ENCODE peak calls at places on chromosomes 4 and X, in five cellular contexts. H is astrocyte of the spinal cord, C is A673, X is right lobe of liver, O is AG04449. J is an unnamed sample.

GRCh38 chr4:111020961-111021360 is 398.1 kb upstream of the PITX2 start:
- DNase-seq in X (no peak), O (no peak), C (no peak), H (no peak), J (no peak)

GRCh38 chrX:82081027-82081426 is 879.1 kb downstream of the SH3BGRL start:
- DNase-seq in C (no peak), X (no peak), O (no peak), H (no peak), J (no peak)

GRCh38 chr4:94895081-94895480 is 137.3 kb downstream of the BMPR1B start:
- DNase-seq in X (no peak), H (no peak), O (no peak), C (no peak), J (no peak)

GRCh38 chr4:128162434-128162833 is 101.3 kb downstream of the LARP1B start:
- DNase-seq in O (no peak), C (no peak), H (peak), X (no peak), J (no peak)

GRCh38 chr4:141009931-141010330 is 123.3 kb downstream of the RNF150 start:
- DNase-seq in H (no peak), X (no peak), O (no peak), C (no peak), J (no peak)

GRCh38 chrX:103792916-103793540 is 16.4 kb downstream of the PLP1 start:
- DNase-seq in X (no peak), H (peak), O (peak), C (no peak), J (peak)

GRCh38 chrX:20252392-20253231 is 14.1 kb downstream of the RPS6KA3 start:
- DNase-seq in X (peak), H (peak), O (no peak), C (peak), J (no peak)

GRCh38 chrX:13001961-13002671 is 27.2 kb downstream of the TMSB4X start:
- DNase-seq in X (no peak), O (no peak), H (no peak), C (peak), J (no peak)

GRCh38 chr4:7637971-7638370 is 203.2 kb upstream of the PSAPL1 start:
- DNase-seq in O (no peak), C (no peak), X (no peak), H (no peak), J (no peak)

GRCh38 chr4:165343353-165344191 is 16.1 kb downstream of the MSMO1 start:
- DNase-seq in C (no peak), O (no peak), H (peak), X (no peak), J (no peak)

GRCh38 chr4:21811576-21811975 is 137.0 kb downstream of the KCNIP4 start:
- DNase-seq in C (no peak), H (no peak), O (no peak), X (no peak), J (no peak)

GRCh38 chrX:68994135-68994882 is 165.5 kb downstream of the EFNB1 start:
- DNase-seq in H (no peak), X (no peak), C (no peak), O (no peak), J (no peak)

GRCh38 chr4:28686618-28687017 is 1826.0 kb downstream of the STIM2 start:
- DNase-seq in C (peak), O (no peak), X (peak), H (peak), J (no peak)

GRCh38 chrX:77342028-77342427 is 105.2 kb upstream of the FGF16 start:
- DNase-seq in X (no peak), C (no peak), H (no peak), O (no peak), J (peak)

GRCh38 chrX:43481601-43482000 is 174.5 kb upstream of the MAOA start:
- DNase-seq in C (peak), H (no peak), X (no peak), O (no peak), J (no peak)

GRCh38 chr4:182502074-182502473 is 258.9 kb downstream of the TENM3 start:
- DNase-seq in C (no peak), X (no peak), O (no peak), H (no peak), J (no peak)

GRCh38 chr4:2354127-2354526 is 64.3 kb downstream of the ZFYVE28 start:
- DNase-seq in C (peak), O (no peak), H (no peak), X (peak), J (no peak)

GRCh38 chr4:75345436-75345835 is 168.8 kb downstream of the RCHY1 start:
- DNase-seq in H (peak), C (no peak), O (no peak), X (no peak), J (no peak)

GRCh38 chr4:161252520-161253141 is 911.2 kb downstream of the FSTL5 start:
- DNase-seq in H (peak), C (peak), X (no peak), O (no peak), J (no peak)

GRCh38 chr4:119729815-119730643 is 101.4 kb upstream of the PDE5A start:
- DNase-seq in C (no peak), X (peak), O (peak), H (peak), J (peak)

GRCh38 chr4:158827475-158828085 is 58.8 kb downstream of the FNIP2 start:
- DNase-seq in X (no peak), C (no peak), O (no peak), H (no peak), J (no peak)
- H3K4me3 ChIP-seq in X (no peak), C (no peak), O (no peak), H (no peak), J (no peak)

DNA sequence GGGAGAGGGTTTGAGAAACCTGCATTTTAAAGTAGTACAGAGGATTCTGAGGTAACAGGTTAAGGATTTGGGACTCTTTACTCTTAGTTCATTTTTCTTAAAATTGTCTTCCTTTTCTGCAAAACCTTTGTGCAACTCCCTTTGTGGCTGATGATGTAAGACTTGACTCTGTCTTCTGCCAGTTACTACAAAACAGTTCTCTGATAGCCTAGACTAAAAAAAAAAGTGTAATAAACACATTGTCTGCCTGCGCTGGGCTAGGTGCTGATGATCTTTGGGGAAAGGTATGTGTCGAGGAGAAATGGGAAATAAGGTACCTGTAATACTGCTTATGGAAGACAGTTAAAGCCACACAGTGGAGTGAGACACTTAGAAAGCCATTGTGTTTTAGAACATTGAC is 28.7 kb downstream of the IL13RA1 start:
- DNase-seq in C (no peak), X (no peak), O (no peak), H (no peak), J (no peak)
- H3K4me3 ChIP-seq in C (no peak), X (no peak), O (no peak), H (no peak), J (no peak)

DNA sequence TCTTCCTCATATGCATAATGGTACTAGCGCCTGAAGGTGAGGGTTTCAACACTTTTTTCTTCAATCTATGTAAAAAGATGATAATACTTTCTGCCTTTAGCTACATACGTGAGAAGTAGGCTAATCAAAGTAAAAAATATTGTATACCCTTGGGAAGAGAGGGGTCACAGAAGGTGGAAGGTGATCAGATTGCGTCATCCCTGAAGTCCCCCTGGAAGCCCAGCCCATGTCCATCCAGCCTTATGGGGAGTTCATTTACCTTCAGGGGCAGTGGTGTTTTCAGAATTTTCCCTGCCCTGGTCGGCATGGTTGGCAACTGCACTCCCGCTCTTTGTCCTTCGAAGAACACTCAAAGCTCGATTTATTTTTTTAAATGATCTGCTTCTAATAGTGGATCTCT is 84.2 kb downstream of the LNX1 start:
- DNase-seq in C (no peak), H (no peak), X (no peak), O (no peak), J (no peak)
- H3K4me3 ChIP-seq in C (no peak), H (no peak), X (no peak), O (no peak), J (no peak)

GRCh38 chr4:184062769-184063168 is 154.9 kb downstream of the ENPP6 start:
- DNase-seq in C (no peak), X (no peak), H (no peak), O (no peak), J (no peak)
- H3K4me3 ChIP-seq in C (no peak), X (no peak), H (no peak), O (no peak), J (no peak)

GRCh38 chrX:136204571-136204970 is 46.6 kb downstream of the MAP7D3 start:
- DNase-seq in O (no peak), C (no peak), X (no peak), H (peak), J (no peak)
- H3K4me3 ChIP-seq in O (no peak), C (no peak), X (no peak), H (no peak), J (no peak)

DNA sequence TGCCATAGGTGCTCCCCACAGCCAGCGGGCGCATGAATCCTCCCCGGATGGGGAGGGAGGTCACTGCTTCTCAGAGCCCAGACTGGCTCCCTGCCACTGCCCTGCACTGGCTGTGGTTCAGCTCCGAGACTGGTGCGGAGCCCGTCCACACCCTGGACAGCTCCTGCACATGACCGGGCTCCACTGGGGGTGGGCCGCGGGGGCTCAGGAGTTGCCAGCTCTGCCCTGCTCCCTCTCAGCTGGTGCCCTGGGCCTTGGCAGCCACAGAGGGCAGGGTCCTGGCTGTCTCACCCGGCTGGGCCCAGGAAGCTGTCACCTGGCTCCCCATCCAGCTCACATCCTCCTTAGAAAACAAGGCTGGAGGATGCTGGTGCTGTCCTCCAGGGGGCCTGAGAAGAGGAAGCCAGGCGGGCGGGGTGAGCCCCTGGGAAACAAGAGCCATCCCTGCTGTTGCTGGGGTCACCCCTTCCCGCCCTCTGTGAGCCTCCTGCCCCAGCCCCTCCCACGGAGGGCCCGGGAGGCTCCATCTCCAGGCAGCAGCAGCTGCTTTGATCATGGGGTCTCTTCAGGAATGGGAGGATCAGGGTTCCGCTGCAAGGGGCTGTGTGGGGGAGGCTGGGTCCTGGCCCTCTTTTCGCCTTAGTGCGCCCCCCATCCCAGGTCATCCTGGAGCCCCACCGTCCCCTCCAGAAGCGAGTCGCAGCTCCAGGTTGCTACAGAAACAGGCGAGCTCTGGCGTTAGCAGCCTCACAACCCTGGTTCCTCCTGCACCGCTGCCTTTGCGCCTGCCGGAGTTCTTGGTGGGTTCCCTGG is 64.7 kb upstream of the ADRA2C start:
- DNase-seq in C (no peak), X (no peak), O (no peak), H (no peak), J (no peak)
- H3K4me3 ChIP-seq in C (no peak), X (no peak), O (no peak), H (no peak), J (no peak)

J was measured in skeletal muscle cell.